ENCODE peak calls at places on chromosomes 1 and 21, in seven cellular contexts. L, N, H, D, A, X and K are unnamed samples.

GRCh38 chr1:24695202-24695974 is 49.9 kb upstream of the CLIC4 start:
- DNase-seq in X (no peak), D (no peak), N (no peak), L (no peak), H (no peak), A (peak), K (no peak)

GRCh38 chr1:41917835-41918449 is 780 bp downstream of the HIVEP3 start:
- DNase-seq in A (peak), H (peak), N (no peak), L (peak), X (peak), D (peak), K (peak)

GRCh38 chr1:181163662-181164061 is 75.2 kb downstream of the IER5 start:
- DNase-seq in H (no peak), X (no peak), D (no peak), A (no peak), L (no peak), N (no peak), K (no peak)

GRCh38 chr21:7953058-7953457 is 2568.3 kb upstream of the TPTE start:
- DNase-seq in D (no peak), N (no peak), X (no peak), H (no peak), A (no peak), L (no peak), K (no peak)

GRCh38 chr1:186139706-186140105 is 235.3 kb downstream of the TPR start:
- DNase-seq in H (no peak), L (peak), X (peak), D (no peak), A (no peak), N (peak), K (no peak)

GRCh38 chr1:186925881-186926676 is 97.3 kb downstream of the PLA2G4A start:
- DNase-seq in N (no peak), H (no peak), X (peak), A (no peak), D (no peak), L (no peak), K (no peak)

GRCh38 chr1:169779970-169780369 is 14.7 kb downstream of the METTL18 start:
- DNase-seq in L (peak), H (no peak), D (no peak), A (no peak), X (peak), N (peak), K (no peak)

GRCh38 chr1:17665950-17666720 is 89.0 kb upstream of the ACTL8 start:
- DNase-seq in X (no peak), D (no peak), H (no peak), N (peak), L (peak), A (no peak), K (no peak)

GRCh38 chr21:44878053-44878982 is 4.8 kb upstream of the PTTG1IP start:
- DNase-seq in H (no peak), N (peak), D (peak), X (peak), L (no peak), A (no peak), K (peak)

GRCh38 chr1:167599839-167600581 is 30.0 kb upstream of the RCSD1 start:
- DNase-seq in D (peak), N (peak), L (peak), X (peak), A (no peak), H (peak), K (peak)

GRCh38 chr1:211711313-211711712 is 35.9 kb upstream of the NEK2 start:
- DNase-seq in D (no peak), A (no peak), N (no peak), X (no peak), L (no peak), H (no peak), K (no peak)

GRCh38 chr21:28771790-28772501 is 220.7 kb downstream of the LTN1 start:
- DNase-seq in A (no peak), X (peak), L (peak), N (peak), H (no peak), D (no peak), K (no peak)

GRCh38 chr1:167651161-167651693 is 21.2 kb downstream of the RCSD1 start:
- DNase-seq in H (no peak), N (no peak), X (no peak), A (no peak), D (no peak), L (no peak), K (no peak)

GRCh38 chr1:23698466-23698865 is 6.9 kb downstream of the RPL11 start:
- DNase-seq in L (no peak), X (no peak), H (no peak), N (no peak), A (no peak), D (no peak), K (no peak)

GRCh38 chr1:162386292-162387225 is 5.0 kb downstream of the C1orf226 start:
- DNase-seq in D (no peak), L (no peak), H (no peak), N (no peak), X (no peak), A (no peak), K (no peak)

GRCh38 chr1:100530901-100531487 is 6.9 kb upstream of the GPR88 start:
- DNase-seq in N (peak), H (no peak), X (peak), A (no peak), L (peak), D (no peak), K (no peak)

GRCh38 chr1:174157157-174157806 is 2.0 kb upstream of the RABGAP1L start:
- DNase-seq in L (peak), X (no peak), A (no peak), D (no peak), H (no peak), N (no peak), K (no peak)

GRCh38 chr1:5643360-5644090 is 348.7 kb downstream of the NPHP4 start:
- DNase-seq in X (no peak), N (no peak), H (no peak), A (no peak), L (no peak), D (no peak), K (no peak)

GRCh38 chr1:228837817-228838716 is 102.8 kb downstream of the RHOU start:
- DNase-seq in A (peak), L (peak), X (peak), N (peak), H (no peak), D (peak), K (no peak)

GRCh38 chr1:94276900-94277581 is 39.7 kb upstream of the ARHGAP29 start:
- DNase-seq in L (no peak), H (no peak), N (peak), A (no peak), X (peak), D (no peak), K (no peak)

GRCh38 chr1:39204441-39205081 is at the start of gene MACF1:
- DNase-seq in D (peak), H (peak), L (peak), N (peak), X (peak), A (peak), K (peak)

GRCh38 chr1:172671591-172671990 is 12.7 kb downstream of the FASLG start:
- DNase-seq in N (peak), D (no peak), H (no peak), A (peak), X (no peak), L (peak), K (no peak)

GRCh38 chr21:16279658-16280581 is 550.1 kb downstream of the USP25 start:
- DNase-seq in L (peak), X (peak), H (peak), D (no peak), N (peak), A (peak), K (peak)

GRCh38 chr1:229758101-229759036 is 132.3 kb downstream of the URB2 start:
- DNase-seq in L (peak), H (no peak), A (no peak), D (no peak), N (no peak), X (no peak), K (no peak)

GRCh38 chr1:28928306-28928987 is 14.1 kb downstream of the EPB41 start:
- DNase-seq in D (no peak), A (no peak), L (no peak), N (no peak), H (no peak), X (no peak), K (no peak)

GRCh38 chr1:171257207-171258052 is 9.1 kb downstream of the FMO1 start:
- DNase-seq in A (no peak), N (peak), X (peak), L (peak), H (no peak), D (peak), K (no peak)

GRCh38 chr1:25523512-25523911 is 19.9 kb upstream of the LDLRAP1 start:
- DNase-seq in A (no peak), H (no peak), N (peak), L (peak), D (no peak), X (no peak), K (no peak)

GRCh38 chr1:1832151-1832550 is 53.9 kb upstream of the NADK start:
- DNase-seq in X (no peak), N (no peak), H (no peak), A (no peak), L (no peak), D (no peak), K (no peak)

GRCh38 chr21:45108808-45109800 is 34.7 kb downstream of the ADARB1 start:
- DNase-seq in L (no peak), H (no peak), N (no peak), D (no peak), X (no peak), A (no peak), K (no peak)

GRCh38 chr1:44784094-44785026 is 3.6 kb downstream of the BEST4 start:
- DNase-seq in L (no peak), N (no peak), H (no peak), X (no peak), D (no peak), A (peak), K (no peak)

GRCh38 chr1:114152211-114153050 is 1.2 kb downstream of the SYT6 start:
- DNase-seq in X (peak), D (no peak), A (peak), L (peak), N (peak), H (no peak), K (no peak)

GRCh38 chr21:34166468-34166867 is 93.1 kb downstream of the MRPS6 start:
- DNase-seq in H (no peak), A (no peak), X (peak), D (no peak), L (no peak), N (peak), K (no peak)

GRCh38 chr1:182170941-182171461 is 109.5 kb upstream of the ZNF648 start:
- DNase-seq in D (no peak), H (no peak), X (no peak), N (no peak), A (no peak), L (no peak), K (peak)

GRCh38 chr1:23291706-23292105 is 52.4 kb downstream of the HNRNPR start:
- DNase-seq in X (no peak), H (peak), N (no peak), L (no peak), A (no peak), D (no peak), K (no peak)

GRCh38 chr1:62295921-62296451 is 23.2 kb downstream of the KANK4 start:
- DNase-seq in A (no peak), H (no peak), X (peak), L (peak), N (peak), D (no peak), K (peak)

GRCh38 chr1:240732390-240732789 is 120.4 kb upstream of the GREM2 start:
- DNase-seq in A (no peak), L (peak), N (peak), X (peak), D (no peak), H (peak), K (peak)